ENCODE peak calls at places on chromosomes 4 and X, in eight cellular contexts. W is HCT116, V is IMR-90, O is K562, L is A549, Q is H1, D is HepG2, T is GM12878. U is an unnamed sample.
A peak's percentile ranks its signal among the peaks of the same experiment; 100 is the strongest.

GRCh38 chrX:80812176-80812575 is 2.5 kb upstream of the BRWD3 start:
- DNase-seq in W (no peak), V (peak; percentile 19), O (no peak), L (no peak), Q (no peak), D (peak; percentile 18), T (no peak), U (peak; percentile 8)

GRCh38 chr4:186728631-186729271 is 5.1 kb upstream of the FAT1 start:
- DNase-seq in W (peak; percentile 94), V (no peak), O (no peak), L (no peak), Q (no peak), D (peak; percentile 86), T (no peak), U (no peak)

GRCh38 chr4:38683265-38683664 is 19.3 kb downstream of the KLF3 start:
- DNase-seq in W (no peak), V (no peak), O (no peak), L (no peak), Q (no peak), D (no peak), T (no peak), U (no peak)

GRCh38 chrX:51144828-51145442 is 187.7 kb upstream of the NUDT10 start:
- DNase-seq in W (no peak), V (peak; percentile 10), O (peak; percentile 36), L (peak; percentile 8), Q (peak; percentile 43), D (peak; percentile 16), T (peak; percentile 1), U (peak; percentile 48)

GRCh38 chr4:25863347-25863784 is 578 bp upstream of the SEL1L3 start:
- DNase-seq in W (no peak), V (no peak), O (no peak), L (peak; percentile 19), Q (peak; percentile 82), D (no peak), T (no peak), U (peak; percentile 57)

GRCh38 chr4:67922697-67923096 is 38.9 kb upstream of the TMPRSS11D start:
- DNase-seq in W (no peak), V (no peak), O (no peak), L (no peak), Q (no peak), D (no peak), T (no peak), U (peak; percentile 15)

GRCh38 chr4:10164877-10165283 is 48.3 kb upstream of the WDR1 start:
- DNase-seq in W (peak; percentile 44), V (peak; percentile 42), O (peak; percentile 68), L (peak; percentile 17), Q (peak; percentile 77), D (peak; percentile 14), T (no peak), U (peak; percentile 55)

GRCh38 chr4:30754021-30754420 is 33.9 kb downstream of the PCDH7 start:
- DNase-seq in W (peak; percentile 77), V (peak; percentile 75), O (no peak), L (no peak), Q (no peak), D (no peak), T (no peak), U (no peak)

GRCh38 chrX:152900937-152901445 is 3.1 kb downstream of the ZNF185 start:
- DNase-seq in W (no peak), V (no peak), O (no peak), L (no peak), Q (no peak), D (no peak), T (no peak), U (no peak)

GRCh38 chr4:82705881-82706280 is 92.7 kb downstream of the SCD5 start:
- DNase-seq in W (no peak), V (no peak), O (no peak), L (no peak), Q (no peak), D (no peak), T (no peak), U (no peak)

GRCh38 chr4:40710484-40711269 is 39.1 kb upstream of the NSUN7 start:
- DNase-seq in W (no peak), V (peak; percentile 37), O (no peak), L (no peak), Q (no peak), D (no peak), T (no peak), U (no peak)

GRCh38 chr4:25180524-25181131 is 20.4 kb upstream of the SEPSECS start:
- DNase-seq in W (peak; percentile 32), V (peak; percentile 46), O (peak; percentile 51), L (no peak), Q (no peak), D (peak; percentile 56), T (no peak), U (peak; percentile 20)

GRCh38 chrX:46576458-46576857 is 2.9 kb downstream of the CHST7 start:
- DNase-seq in W (no peak), V (no peak), O (no peak), L (no peak), Q (no peak), D (no peak), T (no peak), U (no peak)

GRCh38 chr4:96983830-96984229 is 1143.9 kb downstream of the PDHA2 start:
- DNase-seq in W (no peak), V (no peak), O (no peak), L (no peak), Q (no peak), D (no peak), T (no peak), U (no peak)

GRCh38 chrX:26511621-26512363 is 295.8 kb downstream of the MAGEB5 start:
- DNase-seq in W (no peak), V (no peak), O (no peak), L (no peak), Q (no peak), D (no peak), T (no peak), U (no peak)

GRCh38 chr4:16082424-16083216 is 1.2 kb downstream of the PROM1 start:
- DNase-seq in W (no peak), V (no peak), O (no peak), L (peak; percentile 20), Q (peak; percentile 88), D (peak; percentile 39), T (no peak), U (peak; percentile 73)

GRCh38 chrX:136310411-136310810 is 9.6 kb downstream of the ADGRG4 start:
- DNase-seq in W (no peak), V (peak; percentile 1), O (peak; percentile 26), L (peak; percentile 5), Q (no peak), D (no peak), T (no peak), U (no peak)

GRCh38 chr4:80454040-80454439 is 118.5 kb downstream of the CFAP299 start:
- DNase-seq in W (peak; percentile 2), V (peak; percentile 54), O (no peak), L (no peak), Q (no peak), D (no peak), T (no peak), U (no peak)
- TF ChIP-seq RAD21 in W (no peak), V (no peak), O (no peak), L (no peak), Q (no peak), D (no peak), T (no peak), U (no peak)

GRCh38 chrX:143633530-143634372 is 2.1 kb downstream of the SLITRK4 start:
- DNase-seq in W (no peak), V (no peak), O (no peak), L (no peak), Q (peak; percentile 51), D (no peak), T (no peak), U (no peak)

GRCh38 chrX:143635915-143636314 is at the start of gene SLITRK4:
- DNase-seq in W (no peak), V (no peak), O (no peak), L (no peak), Q (peak; percentile 57), D (no peak), T (no peak), U (no peak)

GRCh38 chrX:143634701-143635442 is 1.0 kb downstream of the SLITRK4 start:
- DNase-seq in W (no peak), V (no peak), O (no peak), L (no peak), Q (no peak), D (no peak), T (no peak), U (no peak)

GRCh38 chrX:143634373-143634685 is 1.6 kb downstream of the SLITRK4 start:
- DNase-seq in W (no peak), V (no peak), O (no peak), L (no peak), Q (no peak), D (no peak), T (no peak), U (no peak)

GRCh38 chrX:143632625-143633387 is 3.1 kb downstream of the SLITRK4 start:
- DNase-seq in W (no peak), V (no peak), O (no peak), L (no peak), Q (no peak), D (no peak), T (no peak), U (no peak)
- TF ChIP-seq RAD21 in W (no peak), V (no peak), O (no peak), L (no peak), Q (no peak), D (no peak), T (no peak), U (no peak)

DNA sequence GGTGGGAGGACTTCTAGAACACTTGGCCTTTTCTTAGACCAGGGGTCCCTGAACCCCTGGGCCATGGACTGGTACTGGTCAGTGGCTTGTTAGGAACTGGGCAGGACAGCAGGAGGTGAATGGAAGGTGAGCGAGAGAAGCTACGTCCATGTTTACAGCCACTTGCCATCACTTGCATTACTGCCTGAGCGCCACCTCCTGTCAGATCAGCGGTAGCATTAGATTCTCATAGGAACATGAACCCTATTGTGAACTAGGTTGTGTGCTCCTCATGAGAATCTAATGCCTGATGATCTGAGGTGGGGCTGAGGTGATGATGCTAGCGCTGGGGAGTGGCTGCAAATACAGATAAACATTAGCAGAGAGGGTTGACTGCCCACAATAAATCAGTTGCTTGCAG is 100.9 kb upstream of the IGFBP7 start:
- DNase-seq in W (no peak), V (no peak), O (no peak), L (no peak), Q (no peak), D (peak; percentile 4), T (no peak), U (no peak)
- TF ChIP-seq RAD21 in W (peak; percentile 4), V (no peak), O (no peak), L (no peak), Q (peak; percentile 15), D (no peak), T (no peak), U (no peak)

DNA sequence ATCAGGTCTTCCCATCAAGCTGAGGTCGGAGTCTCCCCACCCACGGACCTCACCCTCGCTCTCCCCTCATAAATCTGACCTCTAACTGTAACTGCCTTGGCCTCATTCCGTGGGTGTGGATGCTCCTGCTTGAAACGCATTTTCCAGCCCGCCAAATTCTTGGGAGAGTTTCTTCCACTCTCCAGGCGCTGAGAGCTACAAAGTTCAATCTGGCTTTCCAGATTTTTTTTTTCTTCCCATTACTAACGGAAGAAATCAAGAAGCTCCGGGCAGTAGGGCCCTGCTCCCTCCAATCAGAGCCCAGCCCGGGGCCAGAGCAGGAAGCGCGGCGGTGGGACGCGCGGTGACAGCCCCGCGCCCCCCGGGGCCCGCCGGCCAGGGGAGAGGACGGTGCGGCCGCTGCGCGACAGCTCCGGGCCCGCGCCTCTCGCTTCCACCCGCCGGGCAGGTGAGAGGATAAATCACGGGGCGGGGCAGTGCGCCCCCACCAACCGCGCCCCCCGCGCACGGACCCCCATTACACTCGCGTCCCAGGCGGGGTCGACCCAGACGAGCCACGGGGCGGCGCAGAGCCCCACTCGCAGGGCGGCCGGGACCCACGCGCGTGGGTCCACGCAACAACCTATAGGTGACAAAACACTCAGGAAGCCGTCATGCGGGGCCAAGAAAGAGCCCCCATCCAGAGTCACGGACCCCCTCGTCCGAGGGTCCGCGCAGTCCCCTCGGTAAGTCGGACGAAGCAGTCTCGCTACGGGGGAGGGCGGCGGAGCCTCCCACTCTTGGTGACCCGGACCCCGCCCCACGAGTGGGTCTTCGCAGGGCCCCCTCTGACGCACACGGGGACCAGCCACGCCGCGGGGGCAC is 916 bp downstream of the AFAP1 start:
- DNase-seq in W (no peak), V (peak; percentile 45), O (no peak), L (no peak), Q (no peak), D (no peak), T (no peak), U (peak; percentile 77)
- TF ChIP-seq RAD21 in W (no peak), V (no peak), O (no peak), L (no peak), Q (no peak), D (no peak), T (no peak), U (no peak)

U was measured in SK-N-SH.